ENCODE peak calls at places on chromosomes 16 and 17, in seven cellular contexts. M is neural progenitor cell, B is thoracic aorta, F is AG04449, G is colonic mucosa, I is fibroblast of the aortic adventitia, S is bronchial epithelial cell. V is an unnamed sample.

GRCh38 chr17:31508310-31509094 is 117.0 kb downstream of the RAB11FIP4 start:
- DNase-seq in M (peak), B (no peak), F (no peak), G (peak), I (no peak), S (no peak), V (peak)

GRCh38 chr17:18185832-18186231 is 2.2 kb downstream of the ALKBH5 start:
- DNase-seq in M (no peak), B (no peak), F (no peak), G (no peak), I (peak), S (no peak), V (no peak)

GRCh38 chr17:27585153-27585681 is 45.8 kb upstream of the LGALS9 start:
- DNase-seq in M (no peak), B (no peak), F (no peak), G (no peak), I (no peak), S (no peak), V (no peak)

GRCh38 chr16:67448580-67448979 is 17.7 kb downstream of the HSD11B2 start:
- DNase-seq in M (no peak), B (no peak), F (no peak), G (peak), I (no peak), S (no peak), V (no peak)

GRCh38 chr16:85028638-85029412 is 1.2 kb downstream of the KIAA0513 start:
- DNase-seq in M (no peak), B (no peak), F (no peak), G (peak), I (peak), S (peak), V (peak)

GRCh38 chr16:491225-491919 is 36.1 kb upstream of the CAPN15 start:
- DNase-seq in M (no peak), B (no peak), F (no peak), G (no peak), I (no peak), S (no peak), V (no peak)

GRCh38 chr17:8004899-8005298 is 2.5 kb downstream of the GUCY2D start:
- DNase-seq in M (no peak), B (no peak), F (no peak), G (no peak), I (peak), S (peak), V (no peak)

GRCh38 chr16:69829338-69829737 is 67.2 kb downstream of the WWP2 start:
- DNase-seq in M (no peak), B (no peak), F (no peak), G (no peak), I (no peak), S (no peak), V (no peak)

GRCh38 chr16:68128577-68129305 is 43.6 kb downstream of the NFATC3 start:
- DNase-seq in M (no peak), B (no peak), F (no peak), G (no peak), I (peak), S (peak), V (no peak)

GRCh38 chr17:76240461-76241204 is at the start of gene RNF157:
- DNase-seq in M (peak), B (no peak), F (no peak), G (peak), I (peak), S (no peak), V (peak)

GRCh38 chr17:60065136-60065535 is 13.6 kb downstream of the HEATR6 start:
- DNase-seq in M (no peak), B (no peak), F (no peak), G (no peak), I (no peak), S (peak), V (no peak)

GRCh38 chr16:30539000-30539964 is 4.6 kb upstream of the ZNF747 start:
- DNase-seq in M (no peak), B (no peak), F (no peak), G (no peak), I (no peak), S (no peak), V (no peak)

GRCh38 chr16:2717360-2718263 is 2.4 kb downstream of the PRSS27 start:
- DNase-seq in M (no peak), B (no peak), F (no peak), G (no peak), I (no peak), S (no peak), V (peak)

GRCh38 chr17:63452979-63453551 is 7.0 kb upstream of the CYB561 start:
- DNase-seq in M (no peak), B (no peak), F (no peak), G (no peak), I (no peak), S (peak), V (no peak)

GRCh38 chr17:80866050-80866793 is 125.4 kb upstream of the CHMP6 start:
- DNase-seq in M (peak), B (no peak), F (no peak), G (peak), I (peak), S (peak), V (peak)

GRCh38 chr16:3945751-3946603 is 65.5 kb upstream of the CREBBP start:
- DNase-seq in M (no peak), B (peak), F (peak), G (no peak), I (peak), S (peak), V (no peak)

GRCh38 chr17:39164675-39165143 is 1.3 kb downstream of the ARL5C start:
- DNase-seq in M (peak), B (peak), F (no peak), G (peak), I (peak), S (peak), V (peak)
- H3K4me3 ChIP-seq in M (peak), B (peak), F (peak), G (peak), I (peak), S (peak), V (peak)

GRCh38 chr17:82217530-82218204 is 5.0 kb upstream of the CCDC57 start:
- DNase-seq in M (no peak), B (no peak), F (peak), G (no peak), I (peak), S (peak), V (peak)
- H3K4me3 ChIP-seq in M (no peak), B (peak), F (no peak), G (no peak), I (no peak), S (no peak), V (no peak)

GRCh38 chr16:22267764-22268163 is 29.4 kb upstream of the POLR3E start:
- DNase-seq in M (no peak), B (no peak), F (no peak), G (no peak), I (no peak), S (no peak), V (no peak)

GRCh38 chr16:22264786-22265185 is 32.4 kb upstream of the POLR3E start:
- DNase-seq in M (peak), B (no peak), F (no peak), G (no peak), I (no peak), S (no peak), V (no peak)

GRCh38 chr16:22266546-22266945 is 30.7 kb upstream of the POLR3E start:
- DNase-seq in M (no peak), B (no peak), F (no peak), G (no peak), I (no peak), S (no peak), V (no peak)

GRCh38 chr16:22262460-22262859 is 34.7 kb upstream of the POLR3E start:
- DNase-seq in M (no peak), B (no peak), F (no peak), G (no peak), I (peak), S (peak), V (no peak)

DNA sequence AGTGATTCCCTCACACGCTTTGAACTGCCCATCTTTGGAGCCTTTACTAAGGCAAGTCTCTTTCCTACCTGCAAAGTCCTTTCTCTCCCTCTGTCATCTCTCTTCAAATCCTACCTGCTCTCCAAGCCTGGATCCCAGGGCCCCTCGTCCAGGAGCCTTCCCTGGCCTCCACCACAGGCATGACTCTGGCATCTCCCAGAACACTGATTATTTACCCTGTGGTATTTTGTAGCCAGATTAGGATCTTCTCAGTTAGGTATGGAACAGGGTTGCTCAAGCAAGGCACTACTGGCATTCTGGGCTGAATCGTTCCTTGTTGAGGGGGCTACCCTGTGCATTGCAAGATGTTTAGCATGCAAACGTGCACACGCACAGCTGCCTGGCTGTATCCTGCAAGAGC is 31.9 kb upstream of the POLR3E start:
- DNase-seq in M (no peak), B (no peak), F (no peak), G (no peak), I (no peak), S (no peak), V (no peak)
- H3K4me3 ChIP-seq in M (no peak), B (no peak), F (no peak), G (no peak), I (no peak), S (no peak), V (no peak)

GRCh38 chr17:72588561-72588960 is 467.7 kb downstream of the SOX9 start:
- DNase-seq in M (no peak), B (no peak), F (no peak), G (peak), I (no peak), S (no peak), V (no peak)
- H3K4me3 ChIP-seq in M (no peak), B (no peak), F (no peak), G (peak), I (no peak), S (peak), V (no peak)

GRCh38 chr16:28494141-28494851 is at the start of gene APOBR:
- DNase-seq in M (no peak), B (no peak), F (no peak), G (peak), I (no peak), S (no peak), V (peak)
- H3K4me3 ChIP-seq in M (no peak), B (peak), F (no peak), G (peak), I (no peak), S (no peak), V (peak)

DNA sequence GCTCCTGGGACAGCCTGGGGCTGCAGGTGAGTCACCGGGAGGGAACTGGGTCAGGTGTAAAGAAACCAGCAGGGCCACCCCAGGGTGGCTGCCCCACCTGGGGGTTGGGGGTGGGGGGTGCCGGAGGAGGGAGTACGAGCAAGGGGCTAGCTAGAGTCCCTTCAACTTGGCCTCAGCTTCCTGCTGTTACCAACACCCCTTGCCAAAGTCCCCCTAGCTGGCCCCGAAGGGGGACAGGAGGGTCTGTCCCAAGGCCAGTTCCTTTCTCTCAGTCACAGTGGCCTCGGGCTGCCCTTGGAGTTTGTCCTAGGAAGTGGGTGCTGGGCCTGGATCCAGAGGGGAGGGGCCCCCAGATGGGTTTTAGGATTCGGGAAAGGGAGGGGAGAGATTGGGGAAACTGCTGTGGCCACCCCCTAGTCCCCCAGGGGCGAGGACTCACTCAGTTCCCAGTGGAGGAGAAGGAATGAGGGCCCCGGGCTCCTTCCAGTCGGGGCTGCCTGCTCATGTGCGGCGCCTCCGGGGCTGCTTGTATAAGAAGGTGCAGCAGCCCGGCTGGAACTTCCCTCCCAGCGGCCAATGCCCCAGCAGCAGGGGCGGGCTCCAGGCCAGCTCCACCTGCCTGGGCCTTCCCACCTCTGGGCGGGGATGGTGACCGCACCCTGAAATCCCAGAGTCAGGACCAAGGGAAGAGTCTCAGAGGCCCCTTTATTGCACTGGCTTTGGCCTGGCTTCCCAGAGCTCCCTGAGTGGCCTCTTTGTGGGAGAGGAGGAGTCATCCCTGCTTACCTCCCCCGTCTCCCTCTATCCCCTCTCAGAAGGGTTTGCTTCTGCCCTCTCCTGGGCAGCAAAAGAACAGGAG is 7.3 kb downstream of the ARHGAP27 start:
- DNase-seq in M (peak), B (no peak), F (no peak), G (peak), I (peak), S (peak), V (peak)
- H3K4me3 ChIP-seq in M (peak), B (no peak), F (no peak), G (peak), I (no peak), S (peak), V (no peak)

GRCh38 chr16:23866628-23867027 is 30.8 kb downstream of the PRKCB start:
- DNase-seq in M (no peak), B (no peak), F (no peak), G (no peak), I (no peak), S (no peak), V (no peak)

GRCh38 chr16:23862556-23862955 is 26.8 kb downstream of the PRKCB start:
- DNase-seq in M (no peak), B (no peak), F (no peak), G (no peak), I (no peak), S (no peak), V (no peak)

GRCh38 chr16:23861874-23862273 is 26.1 kb downstream of the PRKCB start:
- DNase-seq in M (no peak), B (no peak), F (no peak), G (no peak), I (no peak), S (no peak), V (no peak)

GRCh38 chr16:23865853-23866252 is 30.1 kb downstream of the PRKCB start:
- DNase-seq in M (no peak), B (no peak), F (no peak), G (no peak), I (no peak), S (no peak), V (no peak)

GRCh38 chr16:23863511-23864422 is 28.0 kb downstream of the PRKCB start:
- DNase-seq in M (no peak), B (no peak), F (no peak), G (peak), I (no peak), S (no peak), V (no peak)
- H3K4me3 ChIP-seq in M (no peak), B (peak), F (no peak), G (peak), I (no peak), S (no peak), V (peak)

GRCh38 chr17:1390422-1391367 is 9.3 kb downstream of the YWHAE start:
- DNase-seq in M (no peak), B (no peak), F (no peak), G (no peak), I (peak), S (no peak), V (no peak)
- H3K4me3 ChIP-seq in M (no peak), B (peak), F (no peak), G (no peak), I (no peak), S (no peak), V (no peak)

GRCh38 chr16:1700246-1700645 is 5.7 kb upstream of the MAPK8IP3 start:
- DNase-seq in M (no peak), B (no peak), F (no peak), G (no peak), I (no peak), S (no peak), V (peak)
- H3K4me3 ChIP-seq in M (no peak), B (no peak), F (no peak), G (no peak), I (no peak), S (no peak), V (no peak)

GRCh38 chr17:980406-981291 is 1.1 kb upstream of the NXN start:
- DNase-seq in M (peak), B (no peak), F (no peak), G (peak), I (peak), S (peak), V (peak)
- H3K4me3 ChIP-seq in M (peak), B (peak), F (peak), G (peak), I (peak), S (peak), V (peak)

V was measured in spleen.